ENCODE peak calls at places on chromosomes 4 and X, in seven cellular contexts. Y is heart right ventricle, N is psoas muscle, E is lower lobe of right lung, R is right lobe of liver, T is ovary, G is left ventricle myocardium inferior. J is an unnamed sample.

GRCh38 chr4:179738822-179739221 is 2296.6 kb upstream of the AGA start:
- DNase-seq in Y (no peak), N (no peak), E (no peak), R (no peak), T (no peak), G (no peak), J (no peak)

GRCh38 chrX:1281511-1281910 is 12.9 kb downstream of the CSF2RA start:
- DNase-seq in Y (no peak), N (no peak), E (no peak), R (no peak), T (no peak), G (no peak), J (no peak)

GRCh38 chr4:139144911-139145551 is 32.0 kb downstream of the ELF2 start:
- DNase-seq in Y (no peak), N (no peak), E (no peak), R (no peak), T (no peak), G (no peak), J (no peak)

GRCh38 chr4:113420938-113421337 is 340.6 kb downstream of the CAMK2D start:
- DNase-seq in Y (no peak), N (no peak), E (no peak), R (no peak), T (no peak), G (no peak), J (no peak)

GRCh38 chr4:7383251-7383650 is 51.5 kb downstream of the PSAPL1 start:
- DNase-seq in Y (no peak), N (no peak), E (no peak), R (no peak), T (peak; percentile 12), G (no peak), J (no peak)

GRCh38 chr4:126582737-126583136 is 1050.0 kb upstream of the INTU start:
- DNase-seq in Y (no peak), N (no peak), E (no peak), R (no peak), T (no peak), G (no peak), J (no peak)

GRCh38 chr4:7155611-7156071 is 36.7 kb upstream of the SORCS2 start:
- DNase-seq in Y (peak; percentile 57), N (no peak), E (peak; percentile 47), R (no peak), T (peak; percentile 67), G (peak; percentile 31), J (no peak)

GRCh38 chr4:142222127-142222526 is 585.7 kb downstream of the IL15 start:
- DNase-seq in Y (no peak), N (no peak), E (no peak), R (no peak), T (no peak), G (no peak), J (no peak)

GRCh38 chr4:83075696-83076095 is 38.8 kb downstream of the PLAC8 start:
- DNase-seq in Y (no peak), N (no peak), E (no peak), R (no peak), T (no peak), G (no peak), J (no peak)

GRCh38 chr4:37890501-37891220 is at the start of gene TBC1D1:
- DNase-seq in Y (peak; percentile 74), N (peak; percentile 70), E (peak; percentile 86), R (peak; percentile 79), T (peak; percentile 58), G (peak; percentile 83), J (peak; percentile 7)

GRCh38 chrX:3263681-3264126 is 82.7 kb downstream of the MXRA5 start:
- DNase-seq in Y (no peak), N (no peak), E (no peak), R (no peak), T (no peak), G (no peak), J (no peak)

GRCh38 chrX:85107407-85107806 is 103.7 kb downstream of the APOOL start:
- DNase-seq in Y (no peak), N (no peak), E (no peak), R (no peak), T (no peak), G (no peak), J (no peak)

GRCh38 chr4:168514249-168514852 is 17.5 kb downstream of the PALLD start:
- DNase-seq in Y (no peak), N (no peak), E (no peak), R (no peak), T (no peak), G (no peak), J (no peak)

GRCh38 chrX:118847676-118848075 is 24.1 kb downstream of the ZCCHC12 start:
- DNase-seq in Y (peak; percentile 12), N (no peak), E (no peak), R (no peak), T (no peak), G (no peak), J (no peak)

GRCh38 chr4:153651041-153651960 is 32.8 kb upstream of the TLR2 start:
- DNase-seq in Y (peak; percentile 50), N (peak; percentile 31), E (peak; percentile 87), R (peak; percentile 62), T (no peak), G (peak; percentile 49), J (no peak)

GRCh38 chr4:139934786-139935330 is 219.1 kb downstream of the MAML3 start:
- DNase-seq in Y (no peak), N (no peak), E (no peak), R (no peak), T (no peak), G (no peak), J (no peak)

GRCh38 chr4:3346146-3346545 is 53.3 kb downstream of the RGS12 start:
- DNase-seq in Y (peak; percentile 74), N (no peak), E (no peak), R (peak; percentile 67), T (no peak), G (no peak), J (no peak)

GRCh38 chrX:112313201-112313600 is 230.6 kb upstream of the TRPC5 start:
- DNase-seq in Y (no peak), N (no peak), E (no peak), R (no peak), T (no peak), G (no peak), J (no peak)

GRCh38 chr4:182745268-182745667 is 171.9 kb downstream of the DCTD start:
- DNase-seq in Y (no peak), N (no peak), E (no peak), R (no peak), T (no peak), G (no peak), J (no peak)

GRCh38 chrX:39600222-39600621 is 497.5 kb downstream of the BCOR start:
- DNase-seq in Y (no peak), N (no peak), E (no peak), R (no peak), T (no peak), G (no peak), J (no peak)

GRCh38 chrX:39592776-39593175 is 505.0 kb downstream of the BCOR start:
- DNase-seq in Y (peak; percentile 14), N (no peak), E (no peak), R (no peak), T (no peak), G (no peak), J (no peak)

GRCh38 chrX:39596437-39596836 is 501.3 kb downstream of the BCOR start:
- DNase-seq in Y (no peak), N (no peak), E (no peak), R (no peak), T (no peak), G (no peak), J (no peak)

GRCh38 chrX:39599339-39599738 is 498.4 kb downstream of the BCOR start:
- DNase-seq in Y (no peak), N (no peak), E (no peak), R (no peak), T (no peak), G (no peak), J (no peak)

DNA sequence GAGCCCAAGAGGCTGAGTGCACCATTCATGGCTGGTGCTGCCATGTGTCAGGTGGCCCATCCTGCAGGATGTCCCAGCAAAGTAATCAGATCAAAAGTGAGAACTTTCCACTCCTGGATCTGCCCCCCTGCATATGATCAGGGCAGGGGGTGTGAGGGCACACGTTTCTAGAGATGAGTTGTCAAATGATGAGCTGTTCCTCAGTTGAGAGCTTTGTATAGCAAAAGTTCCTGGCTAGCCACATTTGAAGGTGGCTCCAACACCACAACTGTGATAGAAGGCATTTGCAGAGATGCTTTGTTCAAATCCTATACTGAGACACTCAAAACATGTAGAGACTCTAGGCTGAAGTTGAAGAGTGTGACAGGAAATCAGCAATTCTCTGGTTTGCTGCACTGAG is 501.8 kb downstream of the BCOR start:
- DNase-seq in Y (no peak), N (no peak), E (no peak), R (no peak), T (no peak), G (no peak), J (no peak)
- H3K9me3 ChIP-seq in Y (no peaks in the 10 kb centered on the region), N (no peaks in the 10 kb centered on the region), E (no peaks in the 10 kb centered on the region), R (no peaks in the 10 kb centered on the region), T (no peaks in the 10 kb centered on the region), G (no peaks in the 10 kb centered on the region), J (no peaks in the 10 kb centered on the region)

GRCh38 chr4:165470009-165470408 is 91.2 kb downstream of the CPE start:
- DNase-seq in Y (no peak), N (no peak), E (no peak), R (no peak), T (no peak), G (no peak), J (no peak)

GRCh38 chr4:165476214-165477098 is 97.6 kb downstream of the CPE start:
- DNase-seq in Y (no peak), N (no peak), E (no peak), R (no peak), T (no peak), G (no peak), J (no peak)

GRCh38 chr4:165474784-165475705 is 96.2 kb downstream of the CPE start:
- DNase-seq in Y (no peak), N (no peak), E (no peak), R (no peak), T (no peak), G (no peak), J (no peak)

GRCh38 chr4:165475706-165476070 is 96.9 kb downstream of the CPE start:
- DNase-seq in Y (no peak), N (no peak), E (no peak), R (no peak), T (no peak), G (no peak), J (no peak)

GRCh38 chr4:165472943-165473676 is 94.3 kb downstream of the CPE start:
- DNase-seq in Y (no peak), N (no peak), E (no peak), R (no peak), T (no peak), G (no peak), J (no peak)
- H3K9me3 ChIP-seq in Y (peaks cover 15% of the 10 kb centered on the region), N (no peaks in the 10 kb centered on the region), E (peaks cover 14% of the 10 kb centered on the region), R (no peaks in the 10 kb centered on the region), T (no peaks in the 10 kb centered on the region), G (peaks cover 20% of the 10 kb centered on the region), J (peaks cover 4% of the 10 kb centered on the region)

DNA sequence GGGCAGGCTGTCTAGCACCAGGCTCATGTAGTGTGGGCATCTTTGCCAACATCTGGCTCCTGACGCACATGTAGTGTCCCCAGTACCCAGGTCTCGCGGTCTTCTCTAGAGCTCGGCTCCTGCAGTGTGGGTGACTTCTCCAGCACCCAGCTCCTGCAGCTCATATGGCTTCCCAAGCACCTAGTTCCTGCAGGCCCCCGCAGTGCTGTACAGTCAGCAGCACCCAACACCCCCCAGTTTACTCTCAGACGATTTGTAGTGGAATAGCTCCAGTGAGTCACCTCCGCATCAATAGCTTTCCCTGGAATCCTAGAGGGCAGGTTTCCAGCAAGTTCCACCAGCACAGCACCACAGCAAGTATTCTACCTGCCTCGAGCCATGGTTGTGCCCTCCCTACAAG is 30.9 kb downstream of the ZNF41 start:
- DNase-seq in Y (no peak), N (no peak), E (no peak), R (no peak), T (no peak), G (no peak), J (no peak)
- H3K9me3 ChIP-seq in Y (peaks cover 15% of the 10 kb centered on the region), N (peaks cover 26% of the 10 kb centered on the region), E (peaks cover 5% of the 10 kb centered on the region), R (no peaks in the 10 kb centered on the region), T (no peaks in the 10 kb centered on the region), G (peaks cover 21% of the 10 kb centered on the region), J (peaks cover 13% of the 10 kb centered on the region)

GRCh38 chr4:127846765-127847164 is 33.9 kb upstream of the PLK4 start:
- DNase-seq in Y (no peak), N (no peak), E (no peak), R (no peak), T (no peak), G (no peak), J (no peak)
- H3K9me3 ChIP-seq in Y (peaks cover 53% of the 10 kb centered on the region), N (peaks cover 27% of the 10 kb centered on the region), E (peaks cover 37% of the 10 kb centered on the region), R (no peaks in the 10 kb centered on the region), T (no peaks in the 10 kb centered on the region), G (peaks cover 56% of the 10 kb centered on the region), J (peaks cover 7% of the 10 kb centered on the region)